ENCODE peak calls at places on chromosome X, in four cellular contexts. A is head of caudate nucleus; G is NCI-H1092 treated with DMSO at 0.1 percent for 48 hours; U is activated CD4-positive, alpha-beta T cell treated with anti-CD3 and anti-CD28 coated beads, Interleukin-2, amount 50 U/mL, for 1 hour. M is an unnamed sample.

GRCh38 chrX:28910501-28910900 is 323.3 kb downstream of the IL1RAPL1 start:
- DNase-seq in G (no peak), A (no peak), U (no peak), M (no peak)

GRCh38 chrX:67574696-67575095 is 30.9 kb downstream of the AR start:
- DNase-seq in A (no peak), G (no peak), U (no peak), M (no peak)

GRCh38 chrX:19814240-19814639 is 73.2 kb downstream of the SH3KBP1 start:
- DNase-seq in U (no peak), A (no peak), G (no peak), M (no peak)

GRCh38 chrX:37599735-37600134 is 28.3 kb downstream of the LANCL3 start:
- DNase-seq in U (no peak), A (no peak), G (no peak), M (no peak)

GRCh38 chrX:63050225-63050624 is 300.9 kb downstream of the SPIN4 start:
- DNase-seq in U (no peak), A (peak; percentile 9), G (no peak), M (no peak)

GRCh38 chrX:128807367-128807766 is 715.9 kb downstream of the SMARCA1 start:
- DNase-seq in U (no peak), A (no peak), G (no peak), M (no peak)

GRCh38 chrX:111270339-111270738 is at the start of gene CAPN6:
- DNase-seq in U (no peak), G (no peak), A (peak; percentile 8), M (no peak)

GRCh38 chrX:133350751-133351150 is 64.5 kb downstream of the GPC4 start:
- DNase-seq in A (no peak), U (no peak), G (no peak), M (no peak)

GRCh38 chrX:75603833-75604232 is 81.0 kb upstream of the ZDHHC15 start:
- DNase-seq in G (peak; percentile 62), U (no peak), A (no peak), M (no peak)

GRCh38 chrX:130216312-130216711 is 44.5 kb downstream of the RAB33A start:
- DNase-seq in U (no peak), G (no peak), A (no peak), M (no peak)

GRCh38 chrX:25049347-25049746 is 33.6 kb upstream of the ARX start:
- DNase-seq in G (no peak), A (no peak), U (no peak), M (no peak)

GRCh38 chrX:49276671-49277519 is 7.3 kb downstream of the PPP1R3F start:
- DNase-seq in G (no peak), A (no peak), U (no peak), M (no peak)

GRCh38 chrX:12771445-12772069 is 19.7 kb upstream of the PRPS2 start:
- DNase-seq in G (no peak), A (peak; percentile 19), U (peak; percentile 67), M (peak; percentile 34)

GRCh38 chrX:3592184-3592583 is 121.3 kb downstream of the PRKX start:
- DNase-seq in U (no peak), G (no peak), A (no peak), M (no peak)